ENCODE peak calls at places on chromosome 20, in nine cellular contexts. One of them, this sample, is unnamed.
A peak's percentile ranks its signal among the peaks of the same experiment; 100 is the strongest.

GRCh38 chr20:4082406-4083102 is 67.2 kb upstream of the RNF24 start:
- DNase-seq in sigmoid colon: peak; percentile 84
- DNase-seq in adrenal gland: peak; percentile 71
- DNase-seq in heart left ventricle: peak; percentile 51
- DNase-seq in H54: no peak
- DNase-seq in breast epithelium: no peak
- DNase-seq in ovary: peak; percentile 50
- DNase-seq in uterus: no peak
- DNase-seq in tibial nerve: peak; percentile 44
- DNase-seq in this sample: no peak

GRCh38 chr20:60000271-60001026 is 42.2 kb downstream of the CDH26 start:
- DNase-seq in sigmoid colon: no peak
- DNase-seq in adrenal gland: no peak
- DNase-seq in heart left ventricle: no peak
- DNase-seq in H54: no peak
- DNase-seq in breast epithelium: no peak
- DNase-seq in ovary: no peak
- DNase-seq in uterus: no peak
- DNase-seq in tibial nerve: no peak
- DNase-seq in this sample: peak; percentile 66

GRCh38 chr20:10469599-10469998 is 34.5 kb downstream of the SLX4IP start:
- DNase-seq in sigmoid colon: peak; percentile 88
- DNase-seq in adrenal gland: no peak
- DNase-seq in heart left ventricle: peak; percentile 43
- DNase-seq in H54: peak; percentile 16
- DNase-seq in breast epithelium: no peak
- DNase-seq in ovary: peak; percentile 56
- DNase-seq in uterus: peak; percentile 42
- DNase-seq in tibial nerve: peak; percentile 65
- DNase-seq in this sample: no peak

GRCh38 chr20:826695-827323 is 6.7 kb upstream of the FAM110A start:
- DNase-seq in sigmoid colon: peak; percentile 11
- DNase-seq in adrenal gland: no peak
- DNase-seq in heart left ventricle: no peak
- DNase-seq in H54: no peak
- DNase-seq in breast epithelium: peak; percentile 10
- DNase-seq in ovary: no peak
- DNase-seq in uterus: no peak
- DNase-seq in tibial nerve: no peak
- DNase-seq in this sample: peak; percentile 55

GRCh38 chr20:57462781-57463180 is 62.2 kb downstream of the CTCFL start:
- DNase-seq in sigmoid colon: no peak
- DNase-seq in adrenal gland: no peak
- DNase-seq in heart left ventricle: no peak
- DNase-seq in H54: no peak
- DNase-seq in breast epithelium: no peak
- DNase-seq in ovary: no peak
- DNase-seq in uterus: no peak
- DNase-seq in tibial nerve: no peak
- DNase-seq in this sample: no peak

GRCh38 chr20:63082308-63082938 is 75.7 kb upstream of the BHLHE23 start:
- DNase-seq in sigmoid colon: peak; percentile 41
- DNase-seq in adrenal gland: peak; percentile 55
- DNase-seq in heart left ventricle: peak; percentile 40
- DNase-seq in H54: peak; percentile 51
- DNase-seq in breast epithelium: no peak
- DNase-seq in ovary: no peak
- DNase-seq in uterus: no peak
- DNase-seq in tibial nerve: no peak
- DNase-seq in this sample: no peak

GRCh38 chr20:21102691-21103311 is 3.4 kb downstream of the LINC00237 start:
- DNase-seq in sigmoid colon: peak; percentile 69
- DNase-seq in adrenal gland: peak; percentile 23
- DNase-seq in heart left ventricle: peak; percentile 25
- DNase-seq in H54: no peak
- DNase-seq in breast epithelium: no peak
- DNase-seq in ovary: no peak
- DNase-seq in uterus: no peak
- DNase-seq in tibial nerve: no peak
- DNase-seq in this sample: peak; percentile 91

GRCh38 chr20:47703748-47704147 is 81.5 kb downstream of the SULF2 start:
- DNase-seq in sigmoid colon: no peak
- DNase-seq in adrenal gland: no peak
- DNase-seq in heart left ventricle: no peak
- DNase-seq in H54: no peak
- DNase-seq in breast epithelium: no peak
- DNase-seq in ovary: no peak
- DNase-seq in uterus: no peak
- DNase-seq in tibial nerve: no peak
- DNase-seq in this sample: no peak

GRCh38 chr20:57948177-57948955 is 238.6 kb upstream of the PMEPA1 start:
- DNase-seq in sigmoid colon: no peak
- DNase-seq in adrenal gland: no peak
- DNase-seq in heart left ventricle: no peak
- DNase-seq in H54: no peak
- DNase-seq in breast epithelium: no peak
- DNase-seq in ovary: no peak
- DNase-seq in uterus: no peak
- DNase-seq in tibial nerve: no peak
- DNase-seq in this sample: no peak

DNA sequence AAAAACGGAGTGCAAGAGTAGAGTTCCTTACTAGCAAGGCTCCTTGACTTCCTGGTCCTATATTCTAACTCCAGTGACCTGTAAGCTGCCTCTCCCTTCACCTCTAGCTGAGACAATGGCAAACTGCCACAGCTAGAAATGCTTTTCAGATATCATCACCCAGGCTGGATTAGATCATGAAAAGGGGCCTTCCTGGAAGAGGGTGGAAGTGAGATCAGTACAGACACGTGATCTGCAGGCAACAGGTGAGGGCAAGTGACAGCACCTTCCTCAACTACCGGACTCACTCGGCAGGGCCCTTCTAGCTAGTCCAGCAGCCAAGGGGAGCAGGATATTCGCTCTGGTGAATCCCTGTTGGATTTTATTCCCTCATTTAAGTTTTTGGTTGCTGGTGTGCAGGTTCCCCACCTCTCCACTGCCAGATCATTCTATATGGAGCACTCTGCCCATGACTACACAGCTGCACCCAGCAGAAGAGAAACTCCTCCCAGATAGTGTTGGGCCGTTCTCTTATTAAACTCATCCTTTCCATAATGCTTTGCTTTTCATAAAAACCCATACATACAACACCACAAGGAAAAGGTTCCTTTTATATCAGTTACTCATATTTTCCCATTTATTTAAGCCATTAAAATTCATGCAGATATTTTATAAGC is 26.4 kb upstream of the FAM83C start:
- DNase-seq in sigmoid colon: no peak
- DNase-seq in adrenal gland: no peak
- DNase-seq in heart left ventricle: no peak
- DNase-seq in H54: no peak
- DNase-seq in breast epithelium: no peak
- DNase-seq in ovary: no peak
- DNase-seq in uterus: no peak
- DNase-seq in tibial nerve: no peak
- DNase-seq in this sample: no peak
- TF ChIP-seq POLR2A in sigmoid colon: no peak
- TF ChIP-seq POLR2A in adrenal gland: no peak
- TF ChIP-seq POLR2A in heart left ventricle: no peak
- TF ChIP-seq POLR2A in H54: no peak
- TF ChIP-seq POLR2A in breast epithelium: no peak
- TF ChIP-seq POLR2A in ovary: no peak
- TF ChIP-seq POLR2A in uterus: no peak
- TF ChIP-seq POLR2A in tibial nerve: no peak
- TF ChIP-seq POLR2A in this sample: no peak

GRCh38 chr20:53597521-53598120 is 4.0 kb upstream of the ZNF217 start:
- DNase-seq in sigmoid colon: no peak
- DNase-seq in adrenal gland: no peak
- DNase-seq in heart left ventricle: no peak
- DNase-seq in H54: no peak
- DNase-seq in breast epithelium: no peak
- DNase-seq in ovary: no peak
- DNase-seq in uterus: no peak
- DNase-seq in tibial nerve: no peak
- DNase-seq in this sample: no peak
- TF ChIP-seq POLR2A in sigmoid colon: no peak
- TF ChIP-seq POLR2A in adrenal gland: no peak
- TF ChIP-seq POLR2A in heart left ventricle: no peak
- TF ChIP-seq POLR2A in H54: no peak
- TF ChIP-seq POLR2A in breast epithelium: no peak
- TF ChIP-seq POLR2A in ovary: no peak
- TF ChIP-seq POLR2A in uterus: no peak
- TF ChIP-seq POLR2A in tibial nerve: no peak
- TF ChIP-seq POLR2A in this sample: no peak

GRCh38 chr20:32476684-32477593 is 108.2 kb downstream of the NOL4L start:
- DNase-seq in sigmoid colon: peak; percentile 66
- DNase-seq in adrenal gland: peak; percentile 26
- DNase-seq in heart left ventricle: no peak
- DNase-seq in H54: no peak
- DNase-seq in breast epithelium: no peak
- DNase-seq in ovary: no peak
- DNase-seq in uterus: no peak
- DNase-seq in tibial nerve: no peak
- DNase-seq in this sample: no peak

GRCh38 chr20:32479012-32479411 is 106.1 kb downstream of the NOL4L start:
- DNase-seq in sigmoid colon: peak; percentile 44
- DNase-seq in adrenal gland: peak; percentile 6
- DNase-seq in heart left ventricle: no peak
- DNase-seq in H54: no peak
- DNase-seq in breast epithelium: no peak
- DNase-seq in ovary: no peak
- DNase-seq in uterus: no peak
- DNase-seq in tibial nerve: no peak
- DNase-seq in this sample: no peak

GRCh38 chr20:32478576-32478975 is 106.6 kb downstream of the NOL4L start:
- DNase-seq in sigmoid colon: peak; percentile 38
- DNase-seq in adrenal gland: no peak
- DNase-seq in heart left ventricle: no peak
- DNase-seq in H54: no peak
- DNase-seq in breast epithelium: no peak
- DNase-seq in ovary: no peak
- DNase-seq in uterus: no peak
- DNase-seq in tibial nerve: no peak
- DNase-seq in this sample: no peak

GRCh38 chr20:32479697-32480140 is 105.4 kb downstream of the NOL4L start:
- DNase-seq in sigmoid colon: peak; percentile 51
- DNase-seq in adrenal gland: peak; percentile 5
- DNase-seq in heart left ventricle: no peak
- DNase-seq in H54: no peak
- DNase-seq in breast epithelium: no peak
- DNase-seq in ovary: no peak
- DNase-seq in uterus: no peak
- DNase-seq in tibial nerve: no peak
- DNase-seq in this sample: no peak

DNA sequence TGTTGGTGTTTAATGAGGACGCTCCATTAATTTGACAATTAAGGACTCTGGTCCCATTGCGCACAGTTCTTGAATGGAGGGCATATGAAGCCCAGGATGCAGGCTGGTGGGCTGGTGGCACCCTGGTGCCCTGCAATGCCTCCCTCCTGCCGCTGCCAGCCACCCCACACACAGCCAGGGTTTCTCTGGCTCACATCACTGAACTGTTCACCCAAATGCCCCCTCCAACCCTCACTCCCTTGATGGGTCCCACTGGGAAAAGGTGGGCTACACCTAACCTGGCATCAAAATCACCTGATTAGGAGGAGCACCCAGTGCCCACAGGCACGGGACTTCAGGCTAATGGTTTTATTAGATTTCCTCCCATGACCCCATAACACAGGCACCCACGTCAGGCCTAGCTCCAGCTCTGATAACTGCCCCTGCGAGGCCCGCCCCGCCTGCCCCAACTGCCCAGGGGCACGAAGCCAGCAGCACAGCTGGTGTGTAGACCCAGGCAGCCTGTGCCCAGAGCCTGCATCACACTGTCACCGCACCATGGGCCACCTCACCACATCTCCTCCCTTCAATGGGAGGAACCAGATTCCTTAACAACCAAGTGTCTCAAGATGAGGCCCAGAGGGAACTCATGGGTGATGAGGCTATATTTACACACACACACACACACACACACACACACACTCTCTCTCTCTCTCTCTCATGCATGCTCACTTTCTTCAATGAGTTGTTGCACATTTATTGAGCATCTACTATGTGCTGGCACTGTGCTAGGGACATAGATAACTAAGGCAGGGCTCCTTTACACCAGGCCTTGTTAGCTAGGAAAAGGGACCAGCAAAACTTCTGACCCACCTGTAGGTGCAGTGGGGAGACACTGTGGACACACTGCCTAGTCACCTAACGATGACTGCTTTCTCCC is 107.3 kb downstream of the NOL4L start:
- DNase-seq in sigmoid colon: peak; percentile 71
- DNase-seq in adrenal gland: peak; percentile 70
- DNase-seq in heart left ventricle: no peak
- DNase-seq in H54: no peak
- DNase-seq in breast epithelium: no peak
- DNase-seq in ovary: no peak
- DNase-seq in uterus: no peak
- DNase-seq in tibial nerve: no peak
- DNase-seq in this sample: no peak
- TF ChIP-seq POLR2A in sigmoid colon: no peak
- TF ChIP-seq POLR2A in adrenal gland: no peak
- TF ChIP-seq POLR2A in heart left ventricle: no peak
- TF ChIP-seq POLR2A in H54: no peak
- TF ChIP-seq POLR2A in breast epithelium: no peak
- TF ChIP-seq POLR2A in ovary: no peak
- TF ChIP-seq POLR2A in uterus: no peak
- TF ChIP-seq POLR2A in tibial nerve: no peak
- TF ChIP-seq POLR2A in this sample: no peak

GRCh38 chr20:25310921-25311728 is 63.2 kb downstream of the PYGB start:
- DNase-seq in sigmoid colon: peak; percentile 56
- DNase-seq in adrenal gland: peak; percentile 28
- DNase-seq in heart left ventricle: no peak
- DNase-seq in H54: peak; percentile 43
- DNase-seq in breast epithelium: peak; percentile 36
- DNase-seq in ovary: no peak
- DNase-seq in uterus: no peak
- DNase-seq in tibial nerve: peak; percentile 19
- DNase-seq in this sample: no peak

GRCh38 chr20:25308083-25308491 is 60.2 kb downstream of the PYGB start:
- DNase-seq in sigmoid colon: peak; percentile 58
- DNase-seq in adrenal gland: no peak
- DNase-seq in heart left ventricle: no peak
- DNase-seq in H54: no peak
- DNase-seq in breast epithelium: no peak
- DNase-seq in ovary: no peak
- DNase-seq in uterus: no peak
- DNase-seq in tibial nerve: no peak
- DNase-seq in this sample: no peak

GRCh38 chr20:25309395-25310267 is 61.7 kb downstream of the PYGB start:
- DNase-seq in sigmoid colon: peak; percentile 84
- DNase-seq in adrenal gland: peak; percentile 89
- DNase-seq in heart left ventricle: no peak
- DNase-seq in H54: peak; percentile 67
- DNase-seq in breast epithelium: no peak
- DNase-seq in ovary: no peak
- DNase-seq in uterus: peak; percentile 58
- DNase-seq in tibial nerve: peak; percentile 47
- DNase-seq in this sample: no peak

GRCh38 chr20:25308671-25309394 is 60.9 kb downstream of the PYGB start:
- DNase-seq in sigmoid colon: peak; percentile 66
- DNase-seq in adrenal gland: peak; percentile 26
- DNase-seq in heart left ventricle: no peak
- DNase-seq in H54: peak; percentile 76
- DNase-seq in breast epithelium: no peak
- DNase-seq in ovary: no peak
- DNase-seq in uterus: no peak
- DNase-seq in tibial nerve: no peak
- DNase-seq in this sample: no peak

GRCh38 chr20:25310268-25310920 is 62.5 kb downstream of the PYGB start:
- DNase-seq in sigmoid colon: peak; percentile 85
- DNase-seq in adrenal gland: peak; percentile 89
- DNase-seq in heart left ventricle: no peak
- DNase-seq in H54: peak; percentile 77
- DNase-seq in breast epithelium: no peak
- DNase-seq in ovary: peak; percentile 46
- DNase-seq in uterus: peak; percentile 54
- DNase-seq in tibial nerve: peak; percentile 81
- DNase-seq in this sample: no peak
- TF ChIP-seq POLR2A in sigmoid colon: no peak
- TF ChIP-seq POLR2A in adrenal gland: peak; percentile 49
- TF ChIP-seq POLR2A in heart left ventricle: no peak
- TF ChIP-seq POLR2A in H54: no peak
- TF ChIP-seq POLR2A in breast epithelium: no peak
- TF ChIP-seq POLR2A in ovary: no peak
- TF ChIP-seq POLR2A in uterus: no peak
- TF ChIP-seq POLR2A in tibial nerve: peak; percentile 9
- TF ChIP-seq POLR2A in this sample: no peak